ENCODE peak calls at places on chromosome 1, in four cellular contexts. P is astrocyte of the spinal cord, D is tibial artery, N is Peyer's patch. H is an unnamed sample.

GRCh38 chr1:223248001-223248786 is 105.1 kb upstream of the TLR5 start:
- DNase-seq in P (no peak), D (no peak), N (no peak), H (no peak)

GRCh38 chr1:192763756-192764155 is 45.1 kb upstream of the RGS2 start:
- DNase-seq in P (peak; percentile 24), D (no peak), N (no peak), H (no peak)

GRCh38 chr1:84598418-84598817 is 24.2 kb upstream of the CTBS start:
- DNase-seq in P (peak; percentile 78), D (no peak), N (no peak), H (no peak)

GRCh38 chr1:175192111-175192629 is 406 bp downstream of the KIAA0040 start:
- DNase-seq in P (peak; percentile 14), D (peak; percentile 49), N (peak; percentile 65), H (no peak)

GRCh38 chr1:111516008-111516535 is 12.6 kb upstream of the ADORA3 start:
- DNase-seq in P (peak; percentile 51), D (peak; percentile 36), N (no peak), H (peak; percentile 37)

GRCh38 chr1:184664042-184664659 is 90.5 kb downstream of the EDEM3 start:
- DNase-seq in P (peak; percentile 64), D (peak; percentile 69), N (peak; percentile 85), H (peak; percentile 81)

GRCh38 chr1:83626603-83627002 is 372.3 kb downstream of the TTLL7 start:
- DNase-seq in P (no peak), D (no peak), N (no peak), H (no peak)

GRCh38 chr1:11787251-11787803 is 18.4 kb downstream of the MTHFR start:
- DNase-seq in P (peak; percentile 29), D (peak; percentile 77), N (peak; percentile 71), H (no peak)

GRCh38 chr1:161068306-161069200 is 1.1 kb downstream of the ARHGAP30 start:
- DNase-seq in P (no peak), D (peak; percentile 66), N (no peak), H (no peak)

GRCh38 chr1:41353744-41354143 is 7.5 kb upstream of the FOXO6 start:
- DNase-seq in P (no peak), D (no peak), N (peak; percentile 21), H (no peak)

GRCh38 chr1:46413596-46413985 is 19.5 kb downstream of the FAAH start:
- DNase-seq in P (no peak), D (no peak), N (no peak), H (peak; percentile 63)

GRCh38 chr1:208183977-208184901 is 59.9 kb downstream of the PLXNA2 start:
- DNase-seq in P (peak; percentile 59), D (peak; percentile 82), N (peak; percentile 70), H (no peak)

GRCh38 chr1:241413386-241413785 is 56.4 kb upstream of the RGS7 start:
- DNase-seq in P (peak; percentile 49), D (no peak), N (no peak), H (no peak)

GRCh38 chr1:155126494-155127104 is 1.1 kb upstream of the EFNA1 start:
- DNase-seq in P (peak; percentile 28), D (no peak), N (peak; percentile 80), H (peak; percentile 47)

GRCh38 chr1:65527211-65527610 is 106.7 kb downstream of the LEPR start:
- DNase-seq in P (peak; percentile 51), D (no peak), N (no peak), H (no peak)

GRCh38 chr1:246708166-246708565 is 16.0 kb upstream of the SCCPDH start:
- DNase-seq in P (no peak), D (no peak), N (no peak), H (no peak)

GRCh38 chr1:200525167-200526123 is 95.1 kb downstream of the KIF14 start:
- DNase-seq in P (peak; percentile 61), D (no peak), N (no peak), H (no peak)

GRCh38 chr1:161082996-161083742 is 6.2 kb downstream of the NECTIN4 start:
- DNase-seq in P (peak; percentile 93), D (peak; percentile 87), N (peak; percentile 80), H (no peak)

GRCh38 chr1:115877511-115877910 is 36.6 kb upstream of the NHLH2 start:
- DNase-seq in P (no peak), D (no peak), N (no peak), H (peak; percentile 18)

GRCh38 chr1:48572632-48573258 is 100.7 kb upstream of the SPATA6 start:
- DNase-seq in P (peak; percentile 51), D (peak; percentile 22), N (no peak), H (peak; percentile 78)

GRCh38 chr1:168637350-168637991 is 61.1 kb downstream of the XCL1 start:
- DNase-seq in P (no peak), D (no peak), N (no peak), H (peak; percentile 19)

GRCh38 chr1:120178799-120179419 is 2.6 kb upstream of the SEC22B start:
- DNase-seq in P (no peak), D (no peak), N (no peak), H (no peak)
- TF ChIP-seq CTCF in P (no peak), D (no peak), N (no peak), H (no peak)

DNA sequence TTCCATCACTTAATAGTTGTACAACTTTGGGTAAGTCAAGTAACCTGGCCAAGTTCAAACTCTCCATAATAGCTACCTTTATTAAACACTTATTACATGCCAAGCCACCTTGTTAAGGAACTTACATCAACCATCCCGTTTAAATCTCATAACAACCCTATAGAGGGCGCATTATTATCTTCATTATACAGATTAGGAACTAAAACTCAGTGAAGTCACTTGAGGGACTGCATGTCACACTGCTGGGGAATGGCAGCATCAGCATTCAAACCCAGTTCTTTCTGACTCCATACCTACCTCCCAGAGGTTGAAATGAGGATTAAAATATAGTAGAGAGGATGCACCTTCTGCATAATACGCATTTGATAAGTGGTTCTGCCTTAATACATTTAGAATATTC is 47.1 kb upstream of the PLA2G2C start:
- DNase-seq in P (peak; percentile 28), D (no peak), N (no peak), H (no peak)
- TF ChIP-seq CTCF in P (peak; percentile 47), D (no peak), N (no peak), H (no peak)

GRCh38 chr1:203638914-203639313 is 12.3 kb downstream of the ATP2B4 start:
- DNase-seq in P (no peak), D (no peak), N (no peak), H (no peak)
- TF ChIP-seq CTCF in P (no peak), D (no peak), N (no peak), H (no peak)

GRCh38 chr1:221741971-221742554 is at the start of gene DUSP10:
- DNase-seq in P (peak; percentile 100), D (peak; percentile 100), N (peak; percentile 98), H (peak; percentile 94)
- TF ChIP-seq CTCF in P (peak; percentile 10), D (no peak), N (no peak), H (no peak)

DNA sequence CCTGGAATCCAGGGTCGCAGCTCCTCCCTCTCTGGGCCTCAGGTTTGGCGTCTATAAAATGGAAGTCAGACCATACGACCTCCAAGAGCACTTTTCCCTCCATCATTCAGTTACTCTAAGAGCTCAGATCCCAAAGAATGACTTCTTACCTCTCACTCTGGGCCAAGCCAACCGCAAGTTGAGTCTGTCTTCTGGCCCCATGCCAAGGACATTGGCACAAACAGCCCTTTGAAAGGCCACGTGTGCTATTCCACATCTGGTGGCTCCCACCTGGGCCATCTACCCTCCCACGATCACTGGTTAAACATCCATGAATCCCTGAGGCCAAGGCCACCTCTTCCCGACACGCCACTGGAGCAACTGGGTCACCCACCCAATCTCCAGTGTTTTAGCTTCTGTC is 12.4 kb downstream of the SLC2A7 start:
- DNase-seq in P (no peak), D (no peak), N (no peak), H (no peak)
- TF ChIP-seq CTCF in P (no peak), D (no peak), N (no peak), H (no peak)

DNA sequence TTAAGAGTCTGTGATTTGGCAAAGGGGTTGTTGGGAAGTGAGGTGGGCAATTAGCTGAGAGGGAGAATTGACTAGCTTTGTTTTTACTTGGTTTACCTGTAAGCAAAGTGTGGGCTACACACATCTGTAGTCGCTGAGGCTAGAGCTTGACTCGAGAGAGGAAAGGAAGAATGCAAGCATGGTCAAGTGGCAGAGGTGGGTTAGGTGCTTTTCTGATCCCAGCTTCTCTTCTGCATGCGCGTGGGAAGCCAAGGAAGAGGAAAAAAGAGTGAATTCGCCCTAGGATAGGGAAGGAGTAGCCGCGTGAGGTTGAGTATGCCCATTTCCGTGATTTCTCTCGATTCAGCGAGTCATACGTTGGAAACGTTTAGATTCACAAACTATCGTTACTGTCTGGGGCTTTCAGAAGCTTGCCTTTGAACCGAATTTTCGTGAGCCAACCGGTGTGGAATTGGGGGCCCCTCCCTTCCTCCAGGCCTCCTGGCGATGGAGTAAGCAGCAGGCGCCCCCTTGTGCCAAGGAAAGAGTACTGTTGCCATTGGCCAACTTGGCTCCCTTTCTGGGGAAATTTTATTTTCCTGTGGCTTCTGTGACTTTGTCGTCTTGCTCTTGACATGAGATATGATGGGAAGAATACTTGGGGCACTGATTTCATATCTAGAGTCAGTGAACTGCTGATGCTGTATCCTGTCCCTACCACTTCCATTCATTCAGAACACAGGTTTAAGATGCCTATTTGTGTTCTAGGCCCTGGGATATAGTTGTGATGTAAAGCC is 1.3 kb downstream of the PIGV start:
- DNase-seq in P (peak; percentile 85), D (peak; percentile 86), N (peak; percentile 79), H (peak; percentile 78)
- TF ChIP-seq CTCF in P (peak; percentile 96), D (peak; percentile 96), N (peak; percentile 99), H (peak; percentile 86)

GRCh38 chr1:17729248-17729647 is 25.9 kb upstream of the ACTL8 start:
- DNase-seq in P (no peak), D (no peak), N (no peak), H (no peak)

GRCh38 chr1:17725084-17725718 is 29.9 kb upstream of the ACTL8 start:
- DNase-seq in P (no peak), D (no peak), N (no peak), H (no peak)

GRCh38 chr1:17729909-17730308 is 25.2 kb upstream of the ACTL8 start:
- DNase-seq in P (no peak), D (no peak), N (no peak), H (no peak)

GRCh38 chr1:17725811-17726582 is 29.1 kb upstream of the ACTL8 start:
- DNase-seq in P (no peak), D (no peak), N (no peak), H (no peak)

GRCh38 chr1:17728123-17728522 is 27.0 kb upstream of the ACTL8 start:
- DNase-seq in P (no peak), D (no peak), N (no peak), H (no peak)
- TF ChIP-seq CTCF in P (no peak), D (peak; percentile 5), N (no peak), H (no peak)

GRCh38 chr1:221171768-221172167 is 292.5 kb downstream of the HLX start:
- DNase-seq in P (no peak), D (no peak), N (no peak), H (no peak)

GRCh38 chr1:221172836-221173235 is 293.6 kb downstream of the HLX start:
- DNase-seq in P (no peak), D (no peak), N (no peak), H (no peak)

GRCh38 chr1:221169447-221169889 is 290.2 kb downstream of the HLX start:
- DNase-seq in P (peak; percentile 46), D (no peak), N (no peak), H (no peak)

GRCh38 chr1:221174598-221174997 is 295.4 kb downstream of the HLX start:
- DNase-seq in P (no peak), D (peak; percentile 49), N (no peak), H (no peak)
- TF ChIP-seq CTCF in P (no peak), D (peak; percentile 30), N (no peak), H (no peak)

GRCh38 chr1:152878042-152878441 is at the start of gene SMCP:
- DNase-seq in P (no peak), D (no peak), N (no peak), H (peak; percentile 46)
- TF ChIP-seq CTCF in P (peak; percentile 13), D (no peak), N (no peak), H (peak; percentile 57)

GRCh38 chr1:23530750-23531651 is at the start of gene E2F2:
- DNase-seq in P (peak; percentile 91), D (peak; percentile 86), N (peak; percentile 93), H (peak; percentile 62)
- TF ChIP-seq CTCF in P (peak; percentile 11), D (no peak), N (no peak), H (no peak)

H was measured in endothelial cell.